ENCODE peak calls at places on chromosomes 3 and 15, in eight cellular contexts. C is activated B cell treated with CpG ODN at 0.5 μM for 24 hours, W is GM23248, R is T-helper 1 cell, F is kidney, D is heart left ventricle, T is glutamatergic neuron, X is stomach. S is an unnamed sample.

GRCh38 chr15:100310511-100310910 is 31.3 kb downstream of the ADAMTS17 start:
- DNase-seq in C (no peak), W (no peak), R (no peak), F (no peak), D (no peak), T (no peak), X (no peak), S (no peak)

GRCh38 chr15:59437777-59438574 is at the start of gene FAM81A:
- DNase-seq in C (peak), W (peak), R (peak), F (peak), D (peak), T (peak), X (peak), S (peak)

GRCh38 chr15:78691167-78691872 is 50.3 kb upstream of the CHRNB4 start:
- DNase-seq in C (no peak), W (no peak), R (no peak), F (no peak), D (no peak), T (no peak), X (peak), S (no peak)

GRCh38 chr3:57949779-57950618 is 58.2 kb upstream of the FLNB start:
- DNase-seq in C (no peak), W (peak), R (no peak), F (peak), D (no peak), T (no peak), X (peak), S (peak)

GRCh38 chr15:31279221-31280036 is 47.2 kb upstream of the KLF13 start:
- DNase-seq in C (no peak), W (no peak), R (no peak), F (peak), D (no peak), T (no peak), X (peak), S (peak)

GRCh38 chr3:151890721-151891141 is 17.3 kb downstream of the SUCNR1 start:
- DNase-seq in C (no peak), W (no peak), R (no peak), F (no peak), D (no peak), T (no peak), X (no peak), S (no peak)

GRCh38 chr3:38117748-38118420 is 19.0 kb downstream of the ACAA1 start:
- DNase-seq in C (peak), W (peak), R (peak), F (peak), D (peak), T (peak), X (peak), S (peak)

GRCh38 chr3:41199866-41200668 is 762 bp downstream of the CTNNB1 start:
- DNase-seq in C (no peak), W (peak), R (peak), F (peak), D (no peak), T (no peak), X (no peak), S (peak)

GRCh38 chr3:138180375-138181029 is 5.8 kb upstream of the DBR1 start:
- DNase-seq in C (no peak), W (peak), R (no peak), F (no peak), D (no peak), T (no peak), X (no peak), S (peak)

GRCh38 chr3:140922634-140923033 is 19.0 kb upstream of the SLC25A36 start:
- DNase-seq in C (no peak), W (peak), R (no peak), F (no peak), D (no peak), T (no peak), X (no peak), S (peak)

GRCh38 chr3:73405000-73405399 is 219.7 kb downstream of the PDZRN3 start:
- DNase-seq in C (no peak), W (no peak), R (no peak), F (no peak), D (no peak), T (no peak), X (no peak), S (no peak)